ENCODE peak calls at places on chromosomes 16 and 17, in seven cellular contexts. J is AG04450, R is cardiac muscle cell, I is lower leg skin, D is body of pancreas, H is A172, B is lower lobe of right lung. Q is an unnamed sample.

GRCh38 chr16:78045865-78046581 is 23.7 kb downstream of the CLEC3A start:
- DNase-seq in J (peak; percentile 4), R (peak; percentile 94), I (no peak), D (peak; percentile 71), H (peak; percentile 18), B (peak; percentile 73), Q (no peak)

GRCh38 chr17:38608648-38609047 is 2.9 kb upstream of the SRCIN1 start:
- DNase-seq in J (no peak), R (no peak), I (no peak), D (peak; percentile 62), H (no peak), B (peak; percentile 64), Q (no peak)

GRCh38 chr17:35612924-35613521 is 25.9 kb downstream of the AP2B1 start:
- DNase-seq in J (no peak), R (peak; percentile 65), I (peak; percentile 19), D (peak; percentile 49), H (peak; percentile 52), B (no peak), Q (no peak)

GRCh38 chr17:45393477-45393876 is 39.2 kb downstream of the ARHGAP27 start:
- DNase-seq in J (no peak), R (no peak), I (no peak), D (no peak), H (no peak), B (no peak), Q (no peak)

GRCh38 chr17:1762233-1762905 is 509 bp downstream of the SERPINF1 start:
- DNase-seq in J (peak; percentile 16), R (peak; percentile 18), I (no peak), D (no peak), H (no peak), B (no peak), Q (no peak)

GRCh38 chr17:1649116-1649843 is 386 bp downstream of the RILP start:
- DNase-seq in J (peak; percentile 67), R (peak; percentile 90), I (peak; percentile 78), D (peak; percentile 86), H (peak; percentile 78), B (peak; percentile 90), Q (no peak)

GRCh38 chr16:83689385-83689831 is 118.4 kb upstream of the HSBP1 start:
- DNase-seq in J (peak; percentile 67), R (peak; percentile 10), I (peak; percentile 42), D (no peak), H (peak; percentile 98), B (no peak), Q (no peak)

GRCh38 chr17:40452921-40453378 is 9.7 kb downstream of the IGFBP4 start:
- DNase-seq in J (no peak), R (no peak), I (no peak), D (no peak), H (peak; percentile 74), B (no peak), Q (no peak)

GRCh38 chr16:69318911-69319289 is 7.8 kb downstream of the VPS4A start:
- DNase-seq in J (no peak), R (no peak), I (no peak), D (no peak), H (no peak), B (no peak), Q (no peak)

GRCh38 chr17:8791248-8791909 is 7.8 kb downstream of the MFSD6L start:
- DNase-seq in J (no peak), R (no peak), I (no peak), D (no peak), H (no peak), B (no peak), Q (no peak)

GRCh38 chr16:7140899-7141298 is 191.7 kb upstream of the RBFOX1 start:
- DNase-seq in J (no peak), R (no peak), I (no peak), D (no peak), H (no peak), B (no peak), Q (no peak)

GRCh38 chr17:48915459-48916282 is 7.5 kb downstream of the UBE2Z start:
- DNase-seq in J (peak; percentile 55), R (no peak), I (peak; percentile 40), D (no peak), H (peak; percentile 94), B (no peak), Q (no peak)